ENCODE peak calls at places on chromosome 3, in nine cellular contexts. J is fibroblast of mammary gland; E is HS-5; S is stimulated activated CD4-positive, alpha-beta T cell treated with anti-CD3 and anti-CD28 coated beads, TNF-alpha, amount 100 ng/mL, for 4 hours; W is astrocyte; X is ELF-1; B is M059J; O is activated CD4-positive, alpha-beta T cell treated with anti-CD3 and anti-CD28 coated beads, Interleukin-2, amount 10 ng/mL, durations not matched to agents 7 days and 5 days; A is adrenal gland. G is an unnamed sample.

GRCh38 chr3:88912294-88913014 is 195.0 kb upstream of the EPHA3 start:
- DNase-seq in J (no peak), E (no peak), S (no peak), W (no peak), X (peak; percentile 58), B (no peak), O (no peak), A (no peak), G (no peak)

GRCh38 chr3:71585126-71585525 is 1.6 kb upstream of the FOXP1 start:
- DNase-seq in J (no peak), E (no peak), S (no peak), W (no peak), X (no peak), B (peak; percentile 7), O (no peak), A (peak; percentile 22), G (no peak)

GRCh38 chr3:70519913-70520659 is 207.6 kb upstream of the MDFIC2 start:
- DNase-seq in J (peak; percentile 17), E (no peak), S (no peak), W (peak; percentile 77), X (no peak), B (no peak), O (no peak), A (no peak), G (no peak)

GRCh38 chr3:149604125-149604851 is 53.5 kb downstream of the WWTR1 start:
- DNase-seq in J (peak; percentile 49), E (no peak), S (no peak), W (no peak), X (peak; percentile 22), B (no peak), O (no peak), A (no peak), G (no peak)

GRCh38 chr3:192653862-192654261 is 73.5 kb downstream of the FGF12 start:
- DNase-seq in J (no peak), E (no peak), S (no peak), W (no peak), X (no peak), B (no peak), O (no peak), A (no peak), G (no peak)

GRCh38 chr3:46351646-46352045 is 2.3 kb upstream of the CCR2 start:
- DNase-seq in J (peak; percentile 3), E (no peak), S (no peak), W (no peak), X (no peak), B (peak; percentile 45), O (no peak), A (peak; percentile 70), G (no peak)

GRCh38 chr3:4977001-4977888 is 2.0 kb upstream of the BHLHE40 start:
- DNase-seq in J (peak; percentile 95), E (no peak), S (peak; percentile 27), W (peak; percentile 82), X (peak; percentile 83), B (peak; percentile 93), O (peak; percentile 62), A (peak; percentile 90), G (peak; percentile 94)

GRCh38 chr3:128632301-128632700 is 18.3 kb downstream of the RPN1 start:
- DNase-seq in J (no peak), E (no peak), S (no peak), W (no peak), X (no peak), B (no peak), O (no peak), A (no peak), G (no peak)

GRCh38 chr3:11510001-11510760 is 133.5 kb downstream of the VGLL4 start:
- DNase-seq in J (no peak), E (no peak), S (no peak), W (no peak), X (peak; percentile 18), B (no peak), O (no peak), A (peak; percentile 41), G (no peak)

GRCh38 chr3:133037440-133037839 is 751 bp upstream of the TMEM108 start:
- DNase-seq in J (no peak), E (no peak), S (no peak), W (no peak), X (no peak), B (no peak), O (no peak), A (peak; percentile 27), G (no peak)

GRCh38 chr3:139894638-139894989 is 40.4 kb upstream of the CLSTN2 start:
- DNase-seq in J (no peak), E (no peak), S (no peak), W (no peak), X (no peak), B (no peak), O (no peak), A (peak; percentile 58), G (no peak)

GRCh38 chr3:8663177-8664061 is 18.8 kb upstream of the SSUH2 start:
- DNase-seq in J (peak; percentile 79), E (peak; percentile 42), S (no peak), W (peak; percentile 50), X (peak; percentile 88), B (peak; percentile 64), O (peak; percentile 44), A (peak; percentile 73), G (peak; percentile 57)

GRCh38 chr3:142319094-142319493 is 93.7 kb upstream of the GK5 start:
- DNase-seq in J (peak; percentile 52), E (peak; percentile 43), S (no peak), W (peak; percentile 72), X (no peak), B (peak; percentile 89), O (no peak), A (no peak), G (no peak)

GRCh38 chr3:127889976-127890650 is 24.9 kb upstream of the KBTBD12 start:
- DNase-seq in J (peak; percentile 53), E (no peak), S (no peak), W (peak; percentile 37), X (peak; percentile 65), B (peak; percentile 25), O (no peak), A (no peak), G (no peak)

G was measured in stimulated activated effector memory CD8-positive, alpha-beta T cell treated with anti-CD3 and anti-CD28 coated beads, Interleukin-12 subunit alpha, Interleukin-12 subunit beta, amount 100 ng/mL, for 72 hours.